ENCODE peak calls at places on chromosomes 4 and X, in four cellular contexts. Y is HCT116, G is epithelial cell of prostate, J is upper lobe of right lung. D is an unnamed sample.

GRCh38 chrX:106999002-106999975 is 723 bp downstream of the MORC4 start:
- DNase-seq in Y (peak), G (no peak), J (peak), D (peak)

GRCh38 chr4:153131478-153132069 is 72.7 kb upstream of the TRIM2 start:
- DNase-seq in Y (no peak), G (no peak), J (no peak), D (no peak)

GRCh38 chr4:5118091-5118786 is 67.0 kb downstream of the STK32B start:
- DNase-seq in Y (no peak), G (no peak), J (no peak), D (no peak)

GRCh38 chrX:103248553-103248952 is 6.4 kb downstream of the TCEAL8 start:
- DNase-seq in Y (peak), G (no peak), J (no peak), D (no peak)

GRCh38 chr4:6331018-6331417 is 61.4 kb downstream of the WFS1 start:
- DNase-seq in Y (no peak), G (no peak), J (no peak), D (no peak)

GRCh38 chrX:1075741-1076140 is 136.7 kb downstream of the CRLF2 start:
- DNase-seq in Y (no peak), G (no peak), J (peak), D (no peak)

GRCh38 chr4:54902261-54902660 is 223.1 kb downstream of the KDR start:
- DNase-seq in Y (no peak), G (peak), J (no peak), D (no peak)

GRCh38 chr4:131534944-131535640 is 1614.0 kb upstream of the PCDH10 start:
- DNase-seq in Y (no peak), G (no peak), J (no peak), D (no peak)

GRCh38 chr4:53168237-53168636 is 197.6 kb downstream of the SCFD2 start:
- DNase-seq in Y (no peak), G (no peak), J (no peak), D (no peak)

GRCh38 chr4:101393256-101393655 is 45.9 kb upstream of the PPP3CA start:
- DNase-seq in Y (peak), G (peak), J (no peak), D (no peak)

GRCh38 chr4:154916068-154916467 is 135.0 kb downstream of the RBM46 start:
- DNase-seq in Y (no peak), G (no peak), J (no peak), D (no peak)

GRCh38 chr4:144450526-144450925 is 195.4 kb upstream of the HHIP start:
- DNase-seq in Y (no peak), G (no peak), J (no peak), D (no peak)

GRCh38 chrX:69088171-69088938 is 76.9 kb downstream of the PJA1 start:
- DNase-seq in Y (no peak), G (no peak), J (no peak), D (no peak)

GRCh38 chrX:71301195-71301924 is at the start of gene ITGB1BP2:
- DNase-seq in Y (no peak), G (no peak), J (no peak), D (no peak)

GRCh38 chr4:997375-998071 is 4.3 kb upstream of the SLC26A1 start:
- DNase-seq in Y (no peak), G (no peak), J (no peak), D (peak)

GRCh38 chrX:138492371-138492770 is 219.1 kb downstream of the FGF13 start:
- DNase-seq in Y (no peak), G (no peak), J (no peak), D (no peak)

GRCh38 chrX:39670281-39670680 is 427.5 kb downstream of the BCOR start:
- DNase-seq in Y (no peak), G (no peak), J (no peak), D (no peak)

GRCh38 chr4:153409412-153409811 is 56.7 kb upstream of the TMEM131L start:
- DNase-seq in Y (no peak), G (no peak), J (no peak), D (no peak)

GRCh38 chr4:99366491-99366890 is 13.9 kb upstream of the ADH1C start:
- DNase-seq in Y (no peak), G (no peak), J (no peak), D (no peak)

GRCh38 chr4:4456351-4456750 is 69.4 kb downstream of the NSG1 start:
- DNase-seq in Y (no peak), G (no peak), J (no peak), D (no peak)

GRCh38 chr4:111988514-111988913 is 156.7 kb upstream of the FAM241A start:
- DNase-seq in Y (no peak), G (no peak), J (no peak), D (no peak)

GRCh38 chr4:186699881-186700397 is 23.7 kb downstream of the FAT1 start:
- DNase-seq in Y (no peak), G (no peak), J (no peak), D (no peak)

GRCh38 chr4:126572264-126572663 is 1060.5 kb upstream of the INTU start:
- DNase-seq in Y (no peak), G (no peak), J (no peak), D (no peak)

GRCh38 chr4:140483445-140483844 is 14.6 kb downstream of the MGAT4D start:
- DNase-seq in Y (no peak), G (no peak), J (no peak), D (no peak)

GRCh38 chr4:5554376-5554775 is 154.0 kb downstream of the EVC2 start:
- DNase-seq in Y (no peak), G (no peak), J (no peak), D (no peak)

GRCh38 chrX:80266287-80266686 is 154.0 kb upstream of the TENT5D start:
- DNase-seq in Y (no peak), G (no peak), J (no peak), D (no peak)

GRCh38 chr4:48490680-48491513 is 845 bp downstream of the ZAR1 start:
- DNase-seq in Y (no peak), G (no peak), J (no peak), D (no peak)

GRCh38 chr4:3307891-3308575 is 15.2 kb downstream of the RGS12 start:
- DNase-seq in Y (no peak), G (no peak), J (peak), D (peak)

GRCh38 chr4:115609631-115610030 is 496.2 kb upstream of the NDST4 start:
- DNase-seq in Y (no peak), G (no peak), J (no peak), D (no peak)

GRCh38 chrX:104922206-104922621 is 298.3 kb downstream of the TEX13A start:
- DNase-seq in Y (peak), G (peak), J (peak), D (peak)

GRCh38 chrX:110168585-110168984 is 149.3 kb downstream of the AMMECR1 start:
- DNase-seq in Y (no peak), G (no peak), J (no peak), D (no peak)

GRCh38 chr4:154781126-154781982 is at the start of gene RBM46:
- DNase-seq in Y (no peak), G (no peak), J (no peak), D (no peak)

GRCh38 chrX:128019218-128019617 is 33.0 kb downstream of the ACTRT1 start:
- DNase-seq in Y (no peak), G (no peak), J (no peak), D (no peak)

GRCh38 chr4:84814100-84814750 is 152.3 kb downstream of the WDFY3 start:
- DNase-seq in Y (peak), G (peak), J (no peak), D (no peak)

GRCh38 chr4:16066586-16067128 is 17.2 kb downstream of the PROM1 start:
- DNase-seq in Y (no peak), G (no peak), J (no peak), D (no peak)

GRCh38 chr4:89661490-89661889 is 175.5 kb downstream of the SNCA start:
- DNase-seq in Y (no peak), G (peak), J (no peak), D (no peak)

GRCh38 chr4:15001248-15001824 is 945 bp upstream of the CPEB2 start:
- DNase-seq in Y (no peak), G (peak), J (peak), D (peak)

GRCh38 chr4:125044886-125045285 is 269.9 kb upstream of the FAT4 start:
- DNase-seq in Y (no peak), G (no peak), J (no peak), D (no peak)

GRCh38 chr4:148225639-148226038 is 216.6 kb downstream of the NR3C2 start:
- DNase-seq in Y (no peak), G (no peak), J (no peak), D (no peak)

GRCh38 chr4:8319061-8319460 is 49.5 kb downstream of the HTRA3 start:
- DNase-seq in Y (no peak), G (no peak), J (no peak), D (no peak)

GRCh38 chr4:8316911-8317351 is 47.4 kb downstream of the HTRA3 start:
- DNase-seq in Y (no peak), G (no peak), J (peak), D (peak)

GRCh38 chr4:8317474-8317873 is 47.9 kb downstream of the HTRA3 start:
- DNase-seq in Y (no peak), G (no peak), J (no peak), D (no peak)

GRCh38 chr4:8319731-8320385 is 50.3 kb downstream of the HTRA3 start:
- DNase-seq in Y (no peak), G (no peak), J (peak), D (peak)

GRCh38 chr4:8318509-8318908 is 49.0 kb downstream of the HTRA3 start:
- DNase-seq in Y (no peak), G (no peak), J (no peak), D (no peak)
- H3K27ac ChIP-seq in Y (no peak), G (no peak), J (no peak), D (no peak)

GRCh38 chr4:7631288-7631633 is 196.5 kb upstream of the PSAPL1 start:
- DNase-seq in Y (no peak), G (no peak), J (no peak), D (no peak)

GRCh38 chr4:7632971-7633370 is 198.2 kb upstream of the PSAPL1 start:
- DNase-seq in Y (no peak), G (no peak), J (no peak), D (no peak)

GRCh38 chr4:7629855-7630254 is 195.1 kb upstream of the PSAPL1 start:
- DNase-seq in Y (no peak), G (no peak), J (no peak), D (no peak)

GRCh38 chr4:7632341-7632740 is 197.6 kb upstream of the PSAPL1 start:
- DNase-seq in Y (no peak), G (no peak), J (no peak), D (no peak)

DNA sequence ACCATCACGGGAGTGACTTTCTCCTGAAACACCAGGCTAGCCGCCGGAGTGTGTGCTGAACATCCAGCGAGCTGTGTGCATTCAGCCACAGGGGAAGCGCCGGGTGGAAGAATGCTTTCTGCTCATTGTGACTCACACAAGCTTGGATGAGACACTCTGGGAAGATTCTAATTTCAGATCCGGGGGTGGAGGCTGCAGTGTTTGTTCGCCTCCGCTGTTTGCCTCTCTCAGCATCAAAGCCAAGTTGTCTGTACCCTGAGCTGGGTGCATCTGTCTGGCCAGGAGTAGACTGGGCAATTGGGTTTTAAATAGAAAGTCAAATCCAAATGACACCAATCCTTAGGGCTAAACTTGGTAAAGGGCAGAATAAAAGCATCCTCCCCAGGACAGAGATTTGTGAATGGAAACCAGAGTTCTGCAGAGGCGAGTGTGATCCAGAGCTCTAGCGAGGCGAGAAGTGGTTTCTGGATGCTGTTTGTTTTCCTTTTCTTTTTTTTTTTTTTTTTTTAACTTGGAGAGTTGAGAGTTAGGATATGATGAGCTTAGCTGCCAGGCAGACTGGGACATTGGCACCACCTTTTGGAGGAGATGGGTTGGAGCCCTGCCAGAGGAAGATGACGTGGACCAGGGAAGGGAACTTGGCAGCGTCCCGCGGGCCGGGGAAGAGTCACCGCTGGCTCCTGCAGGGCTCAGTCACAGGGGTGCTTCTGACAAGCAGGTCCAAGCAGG is 196.0 kb upstream of the PSAPL1 start:
- DNase-seq in Y (peak), G (peak), J (no peak), D (no peak)
- H3K27ac ChIP-seq in Y (no peak), G (no peak), J (no peak), D (no peak)

GRCh38 chr4:94463771-94464170 is 12.0 kb downstream of the PDLIM5 start:
- DNase-seq in Y (no peak), G (no peak), J (no peak), D (no peak)

GRCh38 chr4:94459462-94460161 is 7.9 kb downstream of the PDLIM5 start:
- DNase-seq in Y (no peak), G (no peak), J (no peak), D (no peak)

GRCh38 chr4:94461506-94461905 is 9.8 kb downstream of the PDLIM5 start:
- DNase-seq in Y (no peak), G (no peak), J (no peak), D (no peak)

GRCh38 chr4:94458682-94459081 is 6.9 kb downstream of the PDLIM5 start:
- DNase-seq in Y (no peak), G (no peak), J (no peak), D (no peak)

GRCh38 chr4:94462572-94462971 is 10.8 kb downstream of the PDLIM5 start:
- DNase-seq in Y (no peak), G (no peak), J (no peak), D (no peak)
- H3K27ac ChIP-seq in Y (no peak), G (peak), J (no peak), D (no peak)

GRCh38 chr4:123299212-123299651 is 97.4 kb upstream of the SPRY1 start:
- DNase-seq in Y (no peak), G (peak), J (no peak), D (no peak)

GRCh38 chr4:123297836-123298235 is 98.8 kb upstream of the SPRY1 start:
- DNase-seq in Y (no peak), G (no peak), J (no peak), D (no peak)

GRCh38 chr4:123300222-123300621 is 96.4 kb upstream of the SPRY1 start:
- DNase-seq in Y (no peak), G (no peak), J (no peak), D (no peak)

GRCh38 chr4:123300625-123301024 is 96.0 kb upstream of the SPRY1 start:
- DNase-seq in Y (no peak), G (no peak), J (no peak), D (no peak)

DNA sequence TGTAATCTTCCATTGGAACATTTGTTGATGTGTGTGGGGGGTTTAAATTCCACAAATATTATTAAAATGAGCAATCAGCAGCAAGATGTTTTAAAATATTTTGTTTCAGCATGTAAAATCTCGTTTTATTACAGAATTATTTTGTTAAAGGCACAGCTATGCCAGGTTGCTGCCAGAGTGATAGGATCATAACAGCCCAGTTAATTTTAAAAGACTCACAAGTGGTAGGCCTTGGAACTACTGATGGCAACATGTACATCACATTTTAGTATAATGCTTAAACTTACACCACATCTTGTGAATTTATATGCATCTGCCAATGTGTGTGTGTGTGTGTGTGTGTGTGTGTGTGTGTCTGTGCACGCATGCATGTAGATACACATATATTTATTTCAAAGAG is 97.8 kb upstream of the SPRY1 start:
- DNase-seq in Y (no peak), G (no peak), J (no peak), D (no peak)
- H3K27ac ChIP-seq in Y (no peak), G (no peak), J (no peak), D (peak)

GRCh38 chr4:108118505-108118904 is 50.2 kb downstream of the LEF1 start:
- DNase-seq in Y (no peak), G (peak), J (no peak), D (no peak)
- H3K27ac ChIP-seq in Y (no peak), G (no peak), J (no peak), D (no peak)

GRCh38 chr4:38819569-38819968 is 15.0 kb upstream of the TLR1 start:
- DNase-seq in Y (no peak), G (peak), J (no peak), D (no peak)

GRCh38 chr4:38818441-38818976 is 13.9 kb upstream of the TLR1 start:
- DNase-seq in Y (no peak), G (peak), J (no peak), D (no peak)

GRCh38 chr4:38811307-38811706 is 6.7 kb upstream of the TLR1 start:
- DNase-seq in Y (no peak), G (no peak), J (no peak), D (no peak)

GRCh38 chr4:38820329-38821061 is 15.9 kb upstream of the TLR1 start:
- DNase-seq in Y (no peak), G (no peak), J (no peak), D (no peak)

DNA sequence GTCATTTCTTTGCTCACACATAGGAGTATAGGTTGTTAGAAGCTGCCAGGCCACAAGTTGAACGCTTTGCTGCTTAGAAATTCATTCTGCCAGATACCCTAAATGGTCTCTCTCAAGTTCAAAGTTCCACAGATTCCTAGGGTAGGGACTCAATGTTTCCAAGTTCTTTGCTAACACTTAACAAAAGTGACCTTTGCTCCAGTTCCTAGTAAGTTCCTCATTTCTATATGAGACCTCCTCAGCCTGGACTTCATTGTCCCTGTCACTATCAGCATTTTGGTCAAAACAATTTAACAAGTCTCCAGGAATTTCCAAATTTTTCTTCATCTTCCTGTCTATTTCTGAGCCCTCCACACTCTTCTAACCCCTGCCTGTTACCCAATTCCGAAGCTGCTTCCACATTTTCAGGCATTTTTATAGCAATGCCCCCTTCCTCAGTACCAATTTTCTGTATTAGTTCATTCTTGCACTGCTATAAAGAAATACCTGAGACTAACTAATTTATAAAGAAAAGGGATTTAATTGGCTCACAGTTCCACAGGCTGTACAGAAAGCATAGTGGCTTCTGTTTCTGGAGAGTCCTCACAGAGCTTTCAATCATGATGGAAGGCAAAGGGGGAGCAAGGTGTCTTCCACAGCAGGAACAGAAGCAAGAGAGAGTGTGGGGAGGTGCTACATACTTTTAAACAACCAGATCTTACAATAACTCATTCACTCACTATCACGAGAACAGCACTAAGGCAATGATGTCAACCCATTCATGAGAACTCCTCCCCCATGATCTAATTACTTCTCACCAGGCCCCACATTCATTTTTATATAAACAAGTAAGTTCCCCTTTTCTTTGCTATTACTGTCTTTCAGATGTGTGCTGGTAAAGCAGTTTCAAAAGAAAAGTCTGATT is 11.5 kb upstream of the TLR1 start:
- DNase-seq in Y (no peak), G (no peak), J (no peak), D (no peak)
- H3K27ac ChIP-seq in Y (no peak), G (peak), J (peak), D (peak)

GRCh38 chr4:118936406-118936805 is 47.8 kb downstream of the SYNPO2 start:
- DNase-seq in Y (no peak), G (no peak), J (no peak), D (no peak)
- H3K27ac ChIP-seq in Y (no peak), G (no peak), J (no peak), D (no peak)

D was measured in left lung.